ENCODE peak calls at places on chromosomes 4 and X, in six cellular contexts. P, Z, I, H, J and N are unnamed samples.

GRCh38 chr4:82429728-82430192 is 502 bp downstream of the HNRNPDL start:
- DNase-seq in P (no peak), Z (peak; percentile 68), I (no peak), H (no peak), J (peak; percentile 71), N (no peak)

GRCh38 chr4:175891863-175892262 is 79.8 kb upstream of the GPM6A start:
- DNase-seq in P (no peak), Z (no peak), I (no peak), H (no peak), J (no peak), N (no peak)

GRCh38 chrX:12993823-12994222 is 18.9 kb downstream of the TMSB4X start:
- DNase-seq in P (no peak), Z (no peak), I (no peak), H (no peak), J (no peak), N (no peak)

GRCh38 chrX:3738489-3738888 is 25.0 kb upstream of the PRKX start:
- DNase-seq in P (no peak), Z (no peak), I (no peak), H (no peak), J (no peak), N (no peak)

GRCh38 chr4:82630079-82630478 is 68.3 kb upstream of the TMEM150C start:
- DNase-seq in P (no peak), Z (no peak), I (no peak), H (no peak), J (no peak), N (no peak)

GRCh38 chr4:157040380-157040779 is 35.6 kb upstream of the GLRB start:
- DNase-seq in P (no peak), Z (no peak), I (no peak), H (no peak), J (no peak), N (no peak)

GRCh38 chr4:70902577-70903281 is 560 bp downstream of the MOB1B start:
- DNase-seq in P (no peak), Z (peak; percentile 34), I (peak; percentile 28), H (no peak), J (peak; percentile 5), N (peak; percentile 72)

GRCh38 chr4:5758741-5759140 is 47.7 kb downstream of the EVC start:
- DNase-seq in P (no peak), Z (no peak), I (peak; percentile 69), H (no peak), J (no peak), N (peak; percentile 46)

GRCh38 chr4:140094701-140095420 is 59.1 kb downstream of the MAML3 start:
- DNase-seq in P (peak; percentile 35), Z (peak; percentile 42), I (no peak), H (peak; percentile 69), J (peak; percentile 19), N (no peak)

GRCh38 chrX:150506020-150506419 is 62.4 kb upstream of the MTM1 start:
- DNase-seq in P (no peak), Z (no peak), I (no peak), H (no peak), J (no peak), N (peak; percentile 11)
- H3K27ac ChIP-seq in P (no peak overlapping the region), Z (no peak overlapping the region), I (no peak overlapping the region), H (peak overlapping the region; percentile 70), J (no peak overlapping the region), N (no peak overlapping the region)

DNA sequence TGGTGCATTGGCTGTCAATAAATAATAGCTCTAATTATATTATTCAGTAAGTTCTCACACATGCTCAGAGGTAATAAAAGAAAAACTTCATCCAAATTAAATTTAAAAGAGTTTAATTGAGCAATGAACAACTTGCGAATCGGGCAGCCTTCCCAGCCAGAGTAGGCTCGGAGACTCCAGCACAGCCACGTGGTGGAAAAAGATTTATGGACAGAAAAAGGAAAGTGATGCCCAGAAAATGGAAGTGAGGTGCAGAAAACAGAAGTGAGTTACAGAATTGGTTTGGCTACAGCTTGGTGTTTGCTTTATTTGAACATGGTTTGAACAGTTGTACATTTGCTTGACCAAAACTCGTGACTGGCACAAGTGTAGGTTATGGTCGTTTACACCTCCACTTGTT is 13.6 kb upstream of the BOD1L1 start:
- DNase-seq in P (peak; percentile 29), Z (no peak), I (no peak), H (no peak), J (no peak), N (no peak)
- H3K4me3 ChIP-seq in P (no peak overlapping the region), Z (no peak overlapping the region), I (no peak overlapping the region), H (no peak overlapping the region), J (no peak overlapping the region), N (no peak overlapping the region)

GRCh38 chrX:135193740-135194139 is 22.5 kb upstream of the CT55 start:
- DNase-seq in P (no peak), Z (no peak), I (no peak), H (no peak), J (no peak), N (no peak)
- TF ChIP-seq CTCF in P (no peak), Z (no peak), I (no peak), H (no peak), J (no peak), N (no peak)

GRCh38 chr4:100128338-100128737 is 61.9 kb downstream of the DDIT4L start:
- DNase-seq in P (no peak), Z (no peak), I (no peak), H (no peak), J (no peak), N (no peak)
- H3K27ac ChIP-seq in P (no peak overlapping the region), Z (no peak overlapping the region), I (no peak overlapping the region), H (no peak overlapping the region), J (no peak overlapping the region), N (no peak overlapping the region)

DNA sequence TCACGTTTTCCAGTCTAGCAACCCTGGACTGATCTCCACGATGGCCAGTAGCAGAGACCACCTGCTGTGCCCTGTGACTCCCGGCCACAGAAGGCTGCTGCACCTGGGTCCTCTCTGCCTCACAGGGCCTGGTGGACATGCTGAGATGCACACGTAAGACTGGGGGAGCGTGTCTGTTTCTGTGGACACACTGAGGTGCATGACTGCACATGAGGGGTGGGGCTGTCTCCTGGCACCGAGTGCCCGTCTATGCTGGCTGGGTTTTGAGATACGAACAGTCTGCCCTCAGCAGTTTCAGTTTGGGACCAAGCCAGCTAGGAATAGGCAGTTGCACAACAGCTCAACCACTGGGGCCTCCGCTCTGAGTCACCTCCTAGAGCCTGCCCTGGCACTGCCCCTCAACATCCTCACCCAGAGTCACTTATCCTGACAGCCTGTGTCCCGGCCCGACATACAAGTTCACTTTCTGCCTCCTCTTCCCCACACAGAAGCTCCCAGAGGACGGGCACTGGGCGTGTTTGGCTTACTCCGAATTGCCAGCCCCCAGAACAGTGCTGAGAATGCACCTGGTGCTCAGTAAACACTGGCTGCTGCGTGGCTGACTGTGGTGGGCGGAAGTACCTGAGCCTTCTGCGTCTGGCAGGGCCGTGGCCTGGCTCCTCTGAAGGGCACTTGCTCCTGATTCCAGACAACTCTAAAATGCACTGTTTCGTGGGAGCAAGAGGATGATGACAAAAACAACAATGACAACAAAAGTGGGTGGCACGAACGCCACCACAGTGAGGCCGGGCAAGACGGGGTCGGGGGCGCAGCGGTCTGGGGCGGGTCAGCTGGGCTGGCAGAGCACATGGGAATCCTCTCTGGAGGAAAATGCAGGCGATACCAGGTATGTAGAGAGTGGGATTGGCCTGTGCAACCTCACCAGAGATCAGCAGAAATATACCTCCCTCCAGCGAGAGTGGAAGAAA is 30.9 kb downstream of the RNF212 start:
- DNase-seq in P (no peak), Z (peak; percentile 74), I (peak; percentile 71), H (peak; percentile 93), J (no peak), N (no peak)
- H3K4me3 ChIP-seq in P (no peak overlapping the region), Z (no peak overlapping the region), I (no peak overlapping the region), H (no peak overlapping the region), J (no peak overlapping the region), N (no peak overlapping the region)

DNA sequence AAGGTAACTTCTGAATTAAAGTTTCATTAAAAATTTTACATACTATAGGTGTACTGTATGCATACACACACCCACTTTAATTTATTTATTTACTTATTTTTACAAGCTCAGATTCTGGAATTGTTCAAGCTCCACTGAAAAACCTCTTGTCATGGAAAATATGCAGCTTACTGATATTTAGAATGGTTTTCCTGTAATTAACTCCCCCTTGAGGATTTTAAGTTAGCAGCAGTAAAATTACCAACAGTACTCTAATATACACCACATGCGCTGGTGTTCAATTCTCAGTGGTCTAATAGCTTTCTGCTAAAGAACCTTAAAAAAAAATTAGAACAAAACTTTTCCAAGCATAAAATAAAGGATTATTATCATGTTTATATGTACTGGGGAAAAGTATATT is 12.0 kb downstream of the MAB21L2 start:
- DNase-seq in P (no peak), Z (no peak), I (no peak), H (no peak), J (no peak), N (no peak)
- TF ChIP-seq CTCF in P (no peak), Z (no peak), I (peak; percentile 29), H (no peak), J (no peak), N (no peak)

GRCh38 chr4:138344064-138344463 is 101.9 kb upstream of the SLC7A11 start:
- DNase-seq in P (no peak), Z (no peak), I (no peak), H (no peak), J (no peak), N (no peak)
- H3K27ac ChIP-seq in P (no peak overlapping the region), Z (no peak overlapping the region), I (no peak overlapping the region), H (no peak overlapping the region), J (no peak overlapping the region), N (no peak overlapping the region)

GRCh38 chr4:116925900-116926457 is 159.4 kb downstream of the TRAM1L1 start:
- DNase-seq in P (no peak), Z (no peak), I (no peak), H (peak; percentile 28), J (no peak), N (no peak)
- H3K4me3 ChIP-seq in P (no peak overlapping the region), Z (no peak overlapping the region), I (no peak overlapping the region), H (peak overlapping the region; percentile 22), J (no peak overlapping the region), N (peak overlapping the region; percentile 57)

GRCh38 chrX:133776072-133776471 is 209.3 kb downstream of the GPC3 start:
- DNase-seq in P (no peak), Z (peak; percentile 23), I (no peak), H (no peak), J (peak; percentile 9), N (no peak)
- TF ChIP-seq CTCF in P (no peak), Z (peak; percentile 49), I (peak; percentile 48), H (peak; percentile 54), J (peak; percentile 51), N (no peak)